ENCODE peak calls at places on chromosomes 12 and 14, in six cellular contexts. S is Right ventricle myocardium inferior, M is SK-N-SH treated with all-trans-retinoic acid at 6 μM for 48 hours, Y is T-cell, F is left cardiac atrium, H is aorta. V is an unnamed sample.

GRCh38 chr12:26748741-26749431 is 84.1 kb downstream of the ITPR2 start:
- ATAC-seq in H (no peak), M (peak; percentile 47), F (no peak), S (no peak), Y (no peak), V (peak; percentile 80)

GRCh38 chr12:92145481-92145730 is 240 bp downstream of the BTG1 start:
- ATAC-seq in S (peak; percentile 1), F (peak; percentile 11), H (peak; percentile 30), M (no peak), Y (peak; percentile 11), V (peak; percentile 6)

GRCh38 chr14:65517635-65518542 is 105.4 kb downstream of the FUT8 start:
- ATAC-seq in H (no peak), Y (no peak), M (no peak), S (no peak), F (no peak), V (peak; percentile 87)

GRCh38 chr14:105187116-105187515 is 6.0 kb upstream of the NUDT14 start:
- ATAC-seq in Y (no peak), S (no peak), F (no peak), H (no peak), M (no peak), V (peak; percentile 18)

GRCh38 chr12:47905313-47905730 is 528 bp upstream of the VDR start:
- ATAC-seq in M (peak; percentile 27), F (peak; percentile 37), H (peak; percentile 45), S (peak; percentile 40), Y (peak; percentile 26), V (peak; percentile 28)

GRCh38 chr12:96177013-96177412 is 17.2 kb upstream of the ELK3 start:
- ATAC-seq in F (peak; percentile 75), M (no peak), Y (peak; percentile 66), S (no peak), H (no peak), V (peak; percentile 98)

GRCh38 chr12:4241592-4241991 is 32.0 kb upstream of the CCND2 start:
- ATAC-seq in H (no peak), S (no peak), F (no peak), Y (no peak), M (no peak), V (no peak)

GRCh38 chr12:83904175-83904574 is 1008.4 kb downstream of the SLC6A15 start:
- ATAC-seq in S (no peak), Y (no peak), M (no peak), H (peak; percentile 15), F (no peak), V (no peak)

GRCh38 chr12:52844386-52844785 is 4.4 kb downstream of the KRT78 start:
- ATAC-seq in H (no peak), M (no peak), S (no peak), Y (no peak), F (no peak), V (no peak)

GRCh38 chr12:53427905-53428594 is 4.4 kb downstream of the AMHR2 start:
- ATAC-seq in Y (no peak), M (peak; percentile 84), S (no peak), H (no peak), F (peak; percentile 93), V (peak; percentile 100)

GRCh38 chr12:6432991-6433390 is 11.8 kb upstream of the CD27 start:
- ATAC-seq in Y (peak; percentile 69), S (no peak), M (no peak), H (no peak), F (no peak), V (no peak)